ENCODE peak calls at places on chromosomes 2 and 18, in seven cellular contexts. One of them, this sample, is unnamed.

GRCh38 chr2:215680605-215681598 is 245.0 kb upstream of the FN1 start:
- DNase-seq in fibroblast of lung: peak
- DNase-seq in thyroid gland: peak
- DNase-seq in A549: peak
- DNase-seq in kidney: no peak
- DNase-seq in neural progenitor cell: no peak
- DNase-seq in RWPE1: no peak
- DNase-seq in this sample: peak

GRCh38 chr2:64105676-64106461 is 38.4 kb downstream of the PELI1 start:
- DNase-seq in fibroblast of lung: peak
- DNase-seq in thyroid gland: no peak
- DNase-seq in A549: peak
- DNase-seq in kidney: no peak
- DNase-seq in neural progenitor cell: no peak
- DNase-seq in RWPE1: no peak
- DNase-seq in this sample: no peak

GRCh38 chr2:203461736-203462135 is 73.4 kb downstream of the RAPH1 start:
- DNase-seq in fibroblast of lung: no peak
- DNase-seq in thyroid gland: no peak
- DNase-seq in A549: no peak
- DNase-seq in kidney: no peak
- DNase-seq in neural progenitor cell: no peak
- DNase-seq in RWPE1: no peak
- DNase-seq in this sample: no peak

GRCh38 chr2:120767486-120768005 is 31.9 kb downstream of the GLI2 start:
- DNase-seq in fibroblast of lung: no peak
- DNase-seq in thyroid gland: no peak
- DNase-seq in A549: no peak
- DNase-seq in kidney: peak
- DNase-seq in neural progenitor cell: no peak
- DNase-seq in RWPE1: no peak
- DNase-seq in this sample: no peak

GRCh38 chr2:10752236-10752635 is 30.8 kb downstream of the ATP6V1C2 start:
- DNase-seq in fibroblast of lung: no peak
- DNase-seq in thyroid gland: no peak
- DNase-seq in A549: no peak
- DNase-seq in kidney: no peak
- DNase-seq in neural progenitor cell: no peak
- DNase-seq in RWPE1: no peak
- DNase-seq in this sample: no peak

GRCh38 chr2:203603451-203604389 is 68.6 kb upstream of the RAPH1 start:
- DNase-seq in fibroblast of lung: peak
- DNase-seq in thyroid gland: no peak
- DNase-seq in A549: no peak
- DNase-seq in kidney: no peak
- DNase-seq in neural progenitor cell: no peak
- DNase-seq in RWPE1: no peak
- DNase-seq in this sample: no peak

GRCh38 chr2:234951386-234952269 is at the start of gene SH3BP4:
- DNase-seq in fibroblast of lung: peak
- DNase-seq in thyroid gland: peak
- DNase-seq in A549: peak
- DNase-seq in kidney: peak
- DNase-seq in neural progenitor cell: peak
- DNase-seq in RWPE1: peak
- DNase-seq in this sample: peak

GRCh38 chr2:183078467-183079334 is at the start of gene DUSP19:
- DNase-seq in fibroblast of lung: peak
- DNase-seq in thyroid gland: peak
- DNase-seq in A549: peak
- DNase-seq in kidney: peak
- DNase-seq in neural progenitor cell: peak
- DNase-seq in RWPE1: peak
- DNase-seq in this sample: peak

GRCh38 chr2:119545076-119545475 is 827 bp downstream of the CFAP221 start:
- DNase-seq in fibroblast of lung: peak
- DNase-seq in thyroid gland: no peak
- DNase-seq in A549: no peak
- DNase-seq in kidney: peak
- DNase-seq in neural progenitor cell: no peak
- DNase-seq in RWPE1: no peak
- DNase-seq in this sample: no peak

GRCh38 chr18:78527984-78528383 is 451.6 kb upstream of the SALL3 start:
- DNase-seq in fibroblast of lung: no peak
- DNase-seq in thyroid gland: no peak
- DNase-seq in A549: no peak
- DNase-seq in kidney: no peak
- DNase-seq in neural progenitor cell: no peak
- DNase-seq in RWPE1: no peak
- DNase-seq in this sample: no peak

GRCh38 chr2:111924617-111925107 is 26.3 kb downstream of the MERTK start:
- DNase-seq in fibroblast of lung: no peak
- DNase-seq in thyroid gland: no peak
- DNase-seq in A549: no peak
- DNase-seq in kidney: no peak
- DNase-seq in neural progenitor cell: no peak
- DNase-seq in RWPE1: no peak
- DNase-seq in this sample: no peak

GRCh38 chr2:96184188-96184587 is 24.4 kb downstream of the STARD7 start:
- DNase-seq in fibroblast of lung: no peak
- DNase-seq in thyroid gland: no peak
- DNase-seq in A549: no peak
- DNase-seq in kidney: no peak
- DNase-seq in neural progenitor cell: no peak
- DNase-seq in RWPE1: no peak
- DNase-seq in this sample: no peak

GRCh38 chr2:181607629-181608627 is 49.0 kb downstream of the CERKL start:
- DNase-seq in fibroblast of lung: no peak
- DNase-seq in thyroid gland: no peak
- DNase-seq in A549: no peak
- DNase-seq in kidney: no peak
- DNase-seq in neural progenitor cell: no peak
- DNase-seq in RWPE1: no peak
- DNase-seq in this sample: no peak

GRCh38 chr18:77065221-77065981 is 67.2 kb downstream of the MBP start:
- DNase-seq in fibroblast of lung: peak
- DNase-seq in thyroid gland: no peak
- DNase-seq in A549: peak
- DNase-seq in kidney: no peak
- DNase-seq in neural progenitor cell: no peak
- DNase-seq in RWPE1: peak
- DNase-seq in this sample: peak

GRCh38 chr2:95539290-95539689 is 52.5 kb upstream of the TRIM43 start:
- DNase-seq in fibroblast of lung: no peak
- DNase-seq in thyroid gland: no peak
- DNase-seq in A549: no peak
- DNase-seq in kidney: no peak
- DNase-seq in neural progenitor cell: no peak
- DNase-seq in RWPE1: no peak
- DNase-seq in this sample: no peak

GRCh38 chr18:61651880-61652268 is 240.9 kb downstream of the RNF152 start:
- DNase-seq in fibroblast of lung: no peak
- DNase-seq in thyroid gland: no peak
- DNase-seq in A549: no peak
- DNase-seq in kidney: no peak
- DNase-seq in neural progenitor cell: no peak
- DNase-seq in RWPE1: no peak
- DNase-seq in this sample: no peak

GRCh38 chr2:238339395-238339780 is 19.1 kb downstream of the TRAF3IP1 start:
- DNase-seq in fibroblast of lung: no peak
- DNase-seq in thyroid gland: no peak
- DNase-seq in A549: no peak
- DNase-seq in kidney: no peak
- DNase-seq in neural progenitor cell: no peak
- DNase-seq in RWPE1: peak
- DNase-seq in this sample: no peak

GRCh38 chr18:9325716-9326115 is 8.9 kb upstream of the TWSG1 start:
- DNase-seq in fibroblast of lung: no peak
- DNase-seq in thyroid gland: no peak
- DNase-seq in A549: no peak
- DNase-seq in kidney: no peak
- DNase-seq in neural progenitor cell: no peak
- DNase-seq in RWPE1: no peak
- DNase-seq in this sample: no peak

GRCh38 chr2:51103205-51103604 is 71.3 kb upstream of the NRXN1 start:
- DNase-seq in fibroblast of lung: peak
- DNase-seq in thyroid gland: peak
- DNase-seq in A549: no peak
- DNase-seq in kidney: peak
- DNase-seq in neural progenitor cell: peak
- DNase-seq in RWPE1: no peak
- DNase-seq in this sample: peak

GRCh38 chr2:112048887-112049286 is 6.2 kb upstream of the TMEM87B start:
- DNase-seq in fibroblast of lung: peak
- DNase-seq in thyroid gland: no peak
- DNase-seq in A549: peak
- DNase-seq in kidney: no peak
- DNase-seq in neural progenitor cell: peak
- DNase-seq in RWPE1: peak
- DNase-seq in this sample: peak

GRCh38 chr2:207223051-207223450 is 57.3 kb upstream of the KLF7 start:
- DNase-seq in fibroblast of lung: peak
- DNase-seq in thyroid gland: no peak
- DNase-seq in A549: peak
- DNase-seq in kidney: no peak
- DNase-seq in neural progenitor cell: no peak
- DNase-seq in RWPE1: peak
- DNase-seq in this sample: peak

GRCh38 chr2:127641846-127642510 is 4.0 kb upstream of the GPR17 start:
- DNase-seq in fibroblast of lung: no peak
- DNase-seq in thyroid gland: no peak
- DNase-seq in A549: no peak
- DNase-seq in kidney: no peak
- DNase-seq in neural progenitor cell: no peak
- DNase-seq in RWPE1: no peak
- DNase-seq in this sample: no peak

GRCh38 chr18:39486268-39486667 is 1920.7 kb upstream of the CELF4 start:
- DNase-seq in fibroblast of lung: no peak
- DNase-seq in thyroid gland: no peak
- DNase-seq in A549: no peak
- DNase-seq in kidney: no peak
- DNase-seq in neural progenitor cell: peak
- DNase-seq in RWPE1: no peak
- DNase-seq in this sample: no peak
- TF ChIP-seq CTCF in fibroblast of lung: no peak
- TF ChIP-seq CTCF in thyroid gland: no peak
- TF ChIP-seq CTCF in A549: no peak
- TF ChIP-seq CTCF in kidney: peak
- TF ChIP-seq CTCF in neural progenitor cell: peak
- TF ChIP-seq CTCF in RWPE1: no peak
- TF ChIP-seq CTCF in this sample: peak

DNA sequence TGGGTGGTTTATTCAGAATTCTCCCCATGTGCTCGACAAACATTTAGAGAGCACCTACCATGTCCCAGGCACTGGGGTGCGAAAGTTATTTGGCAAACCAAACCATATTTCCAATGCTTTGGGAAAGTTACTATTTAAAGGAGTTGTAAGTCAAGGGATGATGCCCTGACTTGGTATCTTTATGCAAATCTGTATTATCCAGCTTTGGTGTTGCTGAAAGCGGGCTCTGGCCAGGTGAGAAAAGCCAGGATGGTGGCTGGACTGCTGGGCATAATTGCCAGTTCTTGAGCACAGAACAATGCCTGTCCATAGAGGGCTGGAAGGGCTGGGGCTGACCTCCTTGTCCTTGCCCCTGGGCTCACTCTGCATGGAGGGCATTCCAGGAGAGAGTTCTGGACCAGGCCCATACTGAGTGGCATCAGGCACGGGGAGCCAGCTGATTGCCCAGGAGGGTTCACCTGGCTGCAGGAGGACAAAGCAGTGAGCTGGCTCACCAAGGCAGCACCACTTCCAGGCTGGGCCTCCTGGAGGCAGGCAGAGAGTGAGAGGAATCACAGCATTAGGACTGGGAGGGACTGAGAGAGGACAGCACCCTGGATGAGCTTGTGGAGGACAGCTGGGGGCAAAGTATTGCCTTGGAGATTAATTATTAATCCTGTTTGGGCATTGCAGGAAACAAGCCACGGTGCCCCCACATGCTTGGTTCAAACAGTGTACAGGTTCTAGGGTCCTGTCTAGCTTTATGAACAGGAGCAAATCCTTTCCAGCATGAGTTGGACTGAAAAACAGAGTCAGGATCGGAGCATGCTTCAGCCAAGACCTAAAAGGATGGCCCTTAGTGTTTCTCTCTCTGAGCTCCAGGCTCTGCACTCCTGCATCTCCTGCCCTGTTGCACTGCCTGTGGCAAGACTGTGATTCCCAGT is 7.1 kb downstream of the KHK start:
- DNase-seq in fibroblast of lung: no peak
- DNase-seq in thyroid gland: no peak
- DNase-seq in A549: no peak
- DNase-seq in kidney: peak
- DNase-seq in neural progenitor cell: no peak
- DNase-seq in RWPE1: no peak
- DNase-seq in this sample: no peak
- H3K27ac ChIP-seq in fibroblast of lung: no peak
- H3K27ac ChIP-seq in thyroid gland: no peak
- H3K27ac ChIP-seq in A549: peak
- H3K27ac ChIP-seq in kidney: peak
- H3K27ac ChIP-seq in neural progenitor cell: no peak
- H3K27ac ChIP-seq in RWPE1: no peak
- H3K27ac ChIP-seq in this sample: no peak

DNA sequence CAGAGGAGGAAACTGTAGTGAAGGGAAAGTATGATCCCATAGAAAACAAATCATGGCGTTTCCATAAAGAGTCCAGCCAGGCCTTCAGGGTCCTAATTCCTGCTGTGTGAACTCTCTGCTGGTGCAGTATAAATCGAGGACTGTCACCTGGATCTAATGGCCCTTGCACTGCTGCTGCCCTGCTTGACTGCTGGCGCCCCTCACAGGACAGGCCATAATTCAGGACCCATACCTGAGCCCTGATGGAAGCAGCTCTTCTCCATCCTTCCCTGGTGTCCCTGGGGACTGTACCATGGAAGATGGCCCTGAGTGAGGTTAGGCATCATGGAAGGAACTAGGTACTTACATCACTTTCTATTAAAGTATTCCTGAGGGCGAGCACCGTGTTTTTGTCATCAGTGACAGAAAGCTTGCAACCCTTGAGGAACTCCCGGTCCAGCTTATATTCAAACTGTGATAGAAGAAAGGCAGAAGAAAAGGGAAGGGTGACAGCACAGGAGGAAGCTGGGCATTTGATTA is 116.9 kb downstream of the RIF1 start:
- DNase-seq in fibroblast of lung: no peak
- DNase-seq in thyroid gland: no peak
- DNase-seq in A549: no peak
- DNase-seq in kidney: no peak
- DNase-seq in neural progenitor cell: no peak
- DNase-seq in RWPE1: no peak
- DNase-seq in this sample: no peak
- TF ChIP-seq CTCF in fibroblast of lung: no peak
- TF ChIP-seq CTCF in thyroid gland: no peak
- TF ChIP-seq CTCF in A549: no peak
- TF ChIP-seq CTCF in kidney: no peak
- TF ChIP-seq CTCF in neural progenitor cell: no peak
- TF ChIP-seq CTCF in RWPE1: no peak
- TF ChIP-seq CTCF in this sample: no peak

GRCh38 chr2:15666776-15667578 is 75.3 kb downstream of the DDX1 start:
- DNase-seq in fibroblast of lung: no peak
- DNase-seq in thyroid gland: peak
- DNase-seq in A549: no peak
- DNase-seq in kidney: no peak
- DNase-seq in neural progenitor cell: no peak
- DNase-seq in RWPE1: peak
- DNase-seq in this sample: no peak
- H3K27ac ChIP-seq in fibroblast of lung: no peak
- H3K27ac ChIP-seq in thyroid gland: no peak
- H3K27ac ChIP-seq in A549: no peak
- H3K27ac ChIP-seq in kidney: no peak
- H3K27ac ChIP-seq in neural progenitor cell: no peak
- H3K27ac ChIP-seq in RWPE1: no peak
- H3K27ac ChIP-seq in this sample: no peak

GRCh38 chr2:231099918-231100317 is 24.9 kb downstream of the HTR2B start:
- DNase-seq in fibroblast of lung: no peak
- DNase-seq in thyroid gland: peak
- DNase-seq in A549: peak
- DNase-seq in kidney: no peak
- DNase-seq in neural progenitor cell: peak
- DNase-seq in RWPE1: no peak
- DNase-seq in this sample: no peak
- TF ChIP-seq CTCF in fibroblast of lung: no peak
- TF ChIP-seq CTCF in thyroid gland: no peak
- TF ChIP-seq CTCF in A549: peak
- TF ChIP-seq CTCF in kidney: no peak
- TF ChIP-seq CTCF in neural progenitor cell: peak
- TF ChIP-seq CTCF in RWPE1: no peak
- TF ChIP-seq CTCF in this sample: no peak

This sample was measured in brain microvascular endothelial cell.